ENCODE peak calls at places on chromosomes 12 and 14, in seven cellular contexts. One of them, this sample, is unnamed.

GRCh38 chr14:24818054-24818822 is 184.2 kb upstream of the GZMB start:
- DNase-seq in right lobe of liver: peak; percentile 65
- DNase-seq in mammary epithelial cell: peak; percentile 25
- DNase-seq in cardiac muscle cell: no peak
- DNase-seq in pancreas: peak; percentile 55
- DNase-seq in transverse colon: peak; percentile 41
- DNase-seq in psoas muscle: no peak
- DNase-seq in this sample: no peak

GRCh38 chr14:103597623-103598372 is 31.2 kb upstream of the KLC1 start:
- DNase-seq in cardiac muscle cell: no peak
- DNase-seq in transverse colon: no peak
- DNase-seq in mammary epithelial cell: peak; percentile 82
- DNase-seq in psoas muscle: peak; percentile 68
- DNase-seq in pancreas: no peak
- DNase-seq in right lobe of liver: no peak
- DNase-seq in this sample: no peak

GRCh38 chr14:74912111-74912510 is 10.9 kb downstream of the RPS6KL1 start:
- DNase-seq in right lobe of liver: no peak
- DNase-seq in psoas muscle: no peak
- DNase-seq in transverse colon: no peak
- DNase-seq in mammary epithelial cell: no peak
- DNase-seq in cardiac muscle cell: no peak
- DNase-seq in pancreas: no peak
- DNase-seq in this sample: no peak

GRCh38 chr12:124722871-124723270 is 140.8 kb downstream of the SCARB1 start:
- DNase-seq in psoas muscle: no peak
- DNase-seq in pancreas: no peak
- DNase-seq in cardiac muscle cell: no peak
- DNase-seq in right lobe of liver: no peak
- DNase-seq in transverse colon: no peak
- DNase-seq in mammary epithelial cell: peak; percentile 65
- DNase-seq in this sample: no peak

GRCh38 chr12:2243275-2243674 is 190.5 kb downstream of the CACNA1C start:
- DNase-seq in transverse colon: no peak
- DNase-seq in cardiac muscle cell: no peak
- DNase-seq in right lobe of liver: no peak
- DNase-seq in mammary epithelial cell: no peak
- DNase-seq in pancreas: no peak
- DNase-seq in psoas muscle: no peak
- DNase-seq in this sample: no peak

GRCh38 chr14:64646103-64646502 is 58.1 kb upstream of the PLEKHG3 start:
- DNase-seq in pancreas: no peak
- DNase-seq in cardiac muscle cell: no peak
- DNase-seq in transverse colon: no peak
- DNase-seq in right lobe of liver: no peak
- DNase-seq in psoas muscle: no peak
- DNase-seq in mammary epithelial cell: no peak
- DNase-seq in this sample: no peak

GRCh38 chr12:82174936-82175335 is 183.3 kb downstream of the CCDC59 start:
- DNase-seq in right lobe of liver: no peak
- DNase-seq in transverse colon: no peak
- DNase-seq in psoas muscle: no peak
- DNase-seq in cardiac muscle cell: no peak
- DNase-seq in mammary epithelial cell: no peak
- DNase-seq in pancreas: peak; percentile 5
- DNase-seq in this sample: no peak

GRCh38 chr14:77041837-77042557 is 13.5 kb upstream of the IRF2BPL start:
- DNase-seq in psoas muscle: peak; percentile 78
- DNase-seq in cardiac muscle cell: peak; percentile 8
- DNase-seq in transverse colon: peak; percentile 56
- DNase-seq in pancreas: peak; percentile 74
- DNase-seq in right lobe of liver: no peak
- DNase-seq in mammary epithelial cell: peak; percentile 86
- DNase-seq in this sample: peak; percentile 86

GRCh38 chr14:94050231-94050880 is 24.2 kb downstream of the OTUB2 start:
- DNase-seq in pancreas: no peak
- DNase-seq in psoas muscle: peak; percentile 47
- DNase-seq in right lobe of liver: peak; percentile 84
- DNase-seq in transverse colon: no peak
- DNase-seq in mammary epithelial cell: no peak
- DNase-seq in cardiac muscle cell: peak; percentile 89
- DNase-seq in this sample: peak; percentile 81

GRCh38 chr14:100584056-100585031 is 2.9 kb downstream of the BEGAIN start:
- DNase-seq in right lobe of liver: peak; percentile 23
- DNase-seq in pancreas: no peak
- DNase-seq in transverse colon: no peak
- DNase-seq in psoas muscle: peak; percentile 2
- DNase-seq in mammary epithelial cell: no peak
- DNase-seq in cardiac muscle cell: no peak
- DNase-seq in this sample: no peak

GRCh38 chr14:68111733-68112270 is 292.2 kb downstream of the RAD51B start:
- DNase-seq in psoas muscle: no peak
- DNase-seq in right lobe of liver: no peak
- DNase-seq in cardiac muscle cell: no peak
- DNase-seq in mammary epithelial cell: no peak
- DNase-seq in transverse colon: no peak
- DNase-seq in pancreas: no peak
- DNase-seq in this sample: no peak

GRCh38 chr14:100542619-100543205 is 44.5 kb downstream of the BEGAIN start:
- DNase-seq in pancreas: no peak
- DNase-seq in transverse colon: no peak
- DNase-seq in right lobe of liver: peak; percentile 36
- DNase-seq in psoas muscle: no peak
- DNase-seq in cardiac muscle cell: no peak
- DNase-seq in mammary epithelial cell: no peak
- DNase-seq in this sample: no peak

GRCh38 chr12:54173066-54173726 is 15.6 kb downstream of the SMUG1 start:
- DNase-seq in right lobe of liver: no peak
- DNase-seq in cardiac muscle cell: peak; percentile 61
- DNase-seq in mammary epithelial cell: peak; percentile 39
- DNase-seq in transverse colon: peak; percentile 38
- DNase-seq in pancreas: no peak
- DNase-seq in psoas muscle: peak; percentile 43
- DNase-seq in this sample: peak; percentile 32

GRCh38 chr12:85835810-85836715 is at the start of gene RASSF9:
- DNase-seq in cardiac muscle cell: no peak
- DNase-seq in transverse colon: peak; percentile 55
- DNase-seq in right lobe of liver: peak; percentile 56
- DNase-seq in psoas muscle: peak; percentile 58
- DNase-seq in pancreas: peak; percentile 58
- DNase-seq in mammary epithelial cell: peak; percentile 86
- DNase-seq in this sample: peak; percentile 55

GRCh38 chr12:3473844-3474243 is 17.2 kb upstream of the PRMT8 start:
- DNase-seq in pancreas: no peak
- DNase-seq in cardiac muscle cell: no peak
- DNase-seq in mammary epithelial cell: no peak
- DNase-seq in transverse colon: no peak
- DNase-seq in right lobe of liver: no peak
- DNase-seq in psoas muscle: no peak
- DNase-seq in this sample: no peak

GRCh38 chr12:80553316-80553715 is 109.3 kb downstream of the PTPRQ start:
- DNase-seq in cardiac muscle cell: no peak
- DNase-seq in pancreas: no peak
- DNase-seq in transverse colon: no peak
- DNase-seq in right lobe of liver: no peak
- DNase-seq in psoas muscle: no peak
- DNase-seq in mammary epithelial cell: peak; percentile 65
- DNase-seq in this sample: no peak

GRCh38 chr12:82359115-82359478 is 768 bp downstream of the METTL25 start:
- DNase-seq in right lobe of liver: peak; percentile 43
- DNase-seq in mammary epithelial cell: no peak
- DNase-seq in cardiac muscle cell: peak; percentile 30
- DNase-seq in pancreas: no peak
- DNase-seq in transverse colon: no peak
- DNase-seq in psoas muscle: no peak
- DNase-seq in this sample: peak; percentile 10

GRCh38 chr14:22650046-22650739 is 6.0 kb upstream of the OR6J1 start:
- DNase-seq in cardiac muscle cell: no peak
- DNase-seq in psoas muscle: no peak
- DNase-seq in mammary epithelial cell: no peak
- DNase-seq in transverse colon: no peak
- DNase-seq in pancreas: no peak
- DNase-seq in right lobe of liver: no peak
- DNase-seq in this sample: no peak

GRCh38 chr14:81886588-81886987 is 352.9 kb upstream of the SEL1L start:
- DNase-seq in cardiac muscle cell: no peak
- DNase-seq in psoas muscle: no peak
- DNase-seq in right lobe of liver: no peak
- DNase-seq in transverse colon: no peak
- DNase-seq in mammary epithelial cell: no peak
- DNase-seq in pancreas: no peak
- DNase-seq in this sample: no peak
- H3K9me3 ChIP-seq in cardiac muscle cell: no peaks in the 10 kb centered on the region
- H3K9me3 ChIP-seq in psoas muscle: no peaks in the 10 kb centered on the region
- H3K9me3 ChIP-seq in right lobe of liver: no peaks in the 10 kb centered on the region
- H3K9me3 ChIP-seq in transverse colon: no peaks in the 10 kb centered on the region
- H3K9me3 ChIP-seq in mammary epithelial cell: peaks cover 4% of the 10 kb centered on the region
- H3K9me3 ChIP-seq in pancreas: no peaks in the 10 kb centered on the region
- H3K9me3 ChIP-seq in this sample: no peaks in the 10 kb centered on the region

DNA sequence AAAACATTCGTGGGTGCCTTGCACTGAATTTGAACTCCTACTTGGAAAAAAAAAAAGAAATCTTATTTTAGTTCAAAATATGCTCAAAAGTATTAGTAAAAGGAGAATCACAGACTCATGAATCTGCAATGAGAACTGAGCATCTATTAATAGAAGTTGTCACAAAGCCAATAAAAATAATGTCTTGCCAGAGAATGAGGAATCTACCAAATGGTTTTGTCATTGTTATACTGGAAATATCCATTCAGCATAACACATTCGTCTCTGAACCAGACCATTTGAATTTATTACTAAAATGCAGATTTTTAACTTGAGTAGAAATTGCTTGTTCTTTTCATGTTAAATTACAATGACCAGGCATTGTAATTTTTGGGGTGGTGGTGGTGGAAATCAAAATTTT is 11.6 kb upstream of the PTPRB start:
- DNase-seq in transverse colon: no peak
- DNase-seq in psoas muscle: no peak
- DNase-seq in right lobe of liver: no peak
- DNase-seq in cardiac muscle cell: no peak
- DNase-seq in pancreas: no peak
- DNase-seq in mammary epithelial cell: peak; percentile 34
- DNase-seq in this sample: no peak
- H3K4me1 ChIP-seq in transverse colon: peaks cover 10% of the 10 kb centered on the region
- H3K4me1 ChIP-seq in psoas muscle: no peaks in the 10 kb centered on the region
- H3K4me1 ChIP-seq in right lobe of liver: no peaks in the 10 kb centered on the region
- H3K4me1 ChIP-seq in cardiac muscle cell: no peaks in the 10 kb centered on the region
- H3K4me1 ChIP-seq in pancreas: no peaks in the 10 kb centered on the region
- H3K4me1 ChIP-seq in mammary epithelial cell: peaks cover 47% of the 10 kb centered on the region
- H3K4me1 ChIP-seq in this sample: peaks cover 15% of the 10 kb centered on the region

GRCh38 chr14:29645117-29645516 is 282.5 kb downstream of the PRKD1 start:
- DNase-seq in pancreas: no peak
- DNase-seq in cardiac muscle cell: no peak
- DNase-seq in psoas muscle: no peak
- DNase-seq in mammary epithelial cell: no peak
- DNase-seq in transverse colon: no peak
- DNase-seq in right lobe of liver: no peak
- DNase-seq in this sample: no peak

GRCh38 chr14:29649170-29649569 is 278.5 kb downstream of the PRKD1 start:
- DNase-seq in mammary epithelial cell: no peak
- DNase-seq in psoas muscle: no peak
- DNase-seq in transverse colon: no peak
- DNase-seq in pancreas: no peak
- DNase-seq in cardiac muscle cell: no peak
- DNase-seq in right lobe of liver: no peak
- DNase-seq in this sample: no peak

GRCh38 chr14:29648045-29648444 is 279.6 kb downstream of the PRKD1 start:
- DNase-seq in cardiac muscle cell: peak; percentile 23
- DNase-seq in psoas muscle: no peak
- DNase-seq in transverse colon: no peak
- DNase-seq in right lobe of liver: no peak
- DNase-seq in pancreas: no peak
- DNase-seq in mammary epithelial cell: no peak
- DNase-seq in this sample: no peak

DNA sequence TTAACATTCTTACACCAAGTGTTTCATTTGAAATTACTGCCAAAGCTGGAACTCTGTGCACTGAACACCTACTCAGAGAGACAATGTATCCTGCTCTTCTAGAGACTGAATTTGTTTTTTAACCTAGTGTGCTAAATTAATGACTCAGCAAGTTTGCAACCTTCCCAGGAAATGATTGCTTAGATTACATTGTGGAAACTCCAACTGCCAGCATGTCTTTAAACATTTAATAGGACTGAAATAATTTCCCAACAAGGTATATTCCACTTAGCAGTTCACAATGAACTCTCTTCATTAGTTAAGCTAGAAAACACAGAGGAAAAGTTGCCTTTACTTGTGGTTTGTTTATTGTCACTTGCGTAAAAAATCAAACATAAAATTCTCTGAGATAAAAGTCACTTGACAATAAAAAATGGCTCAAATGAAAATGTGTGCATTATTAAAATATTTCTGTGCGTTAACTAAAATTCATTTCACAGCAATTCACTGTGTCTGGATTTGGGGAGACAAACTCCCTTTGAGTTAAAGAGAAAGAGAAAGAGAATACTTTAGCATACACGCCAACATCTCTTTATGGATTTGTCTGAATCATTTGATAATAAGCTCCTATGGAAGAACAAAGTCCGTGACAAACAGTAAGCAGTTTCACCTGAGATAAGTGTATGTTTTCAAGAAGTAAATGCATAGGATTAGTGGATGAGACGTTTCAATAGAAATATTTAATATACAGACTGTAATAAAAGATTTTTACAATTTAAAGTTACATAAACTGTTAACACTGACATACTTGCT is 284.0 kb downstream of the PRKD1 start:
- DNase-seq in right lobe of liver: no peak
- DNase-seq in transverse colon: no peak
- DNase-seq in pancreas: no peak
- DNase-seq in mammary epithelial cell: peak; percentile 16
- DNase-seq in psoas muscle: no peak
- DNase-seq in cardiac muscle cell: no peak
- DNase-seq in this sample: no peak
- H3K9me3 ChIP-seq in right lobe of liver: no peaks in the 10 kb centered on the region
- H3K9me3 ChIP-seq in transverse colon: peaks cover 20% of the 10 kb centered on the region
- H3K9me3 ChIP-seq in pancreas: no peaks in the 10 kb centered on the region
- H3K9me3 ChIP-seq in mammary epithelial cell: peaks cover 15% of the 10 kb centered on the region
- H3K9me3 ChIP-seq in psoas muscle: peaks cover 5% of the 10 kb centered on the region
- H3K9me3 ChIP-seq in cardiac muscle cell: no peaks in the 10 kb centered on the region
- H3K9me3 ChIP-seq in this sample: no peaks in the 10 kb centered on the region

GRCh38 chr14:99543985-99544384 is 60.0 kb downstream of the CCDC85C start:
- DNase-seq in cardiac muscle cell: no peak
- DNase-seq in right lobe of liver: no peak
- DNase-seq in transverse colon: no peak
- DNase-seq in mammary epithelial cell: no peak
- DNase-seq in pancreas: no peak
- DNase-seq in psoas muscle: no peak
- DNase-seq in this sample: peak; percentile 50

GRCh38 chr14:99541211-99541610 is 60.0 kb downstream of the CCNK start:
- DNase-seq in transverse colon: no peak
- DNase-seq in pancreas: no peak
- DNase-seq in psoas muscle: no peak
- DNase-seq in cardiac muscle cell: no peak
- DNase-seq in mammary epithelial cell: no peak
- DNase-seq in right lobe of liver: no peak
- DNase-seq in this sample: no peak

GRCh38 chr14:99543369-99543768 is 60.6 kb downstream of the CCDC85C start:
- DNase-seq in psoas muscle: no peak
- DNase-seq in pancreas: no peak
- DNase-seq in transverse colon: no peak
- DNase-seq in right lobe of liver: no peak
- DNase-seq in mammary epithelial cell: no peak
- DNase-seq in cardiac muscle cell: no peak
- DNase-seq in this sample: no peak

GRCh38 chr14:99541677-99542470 is 60.7 kb downstream of the CCNK start:
- DNase-seq in psoas muscle: no peak
- DNase-seq in transverse colon: no peak
- DNase-seq in cardiac muscle cell: no peak
- DNase-seq in pancreas: no peak
- DNase-seq in mammary epithelial cell: no peak
- DNase-seq in right lobe of liver: no peak
- DNase-seq in this sample: peak; percentile 71

GRCh38 chr14:99542566-99542965 is 61.4 kb downstream of the CCNK start:
- DNase-seq in psoas muscle: no peak
- DNase-seq in mammary epithelial cell: no peak
- DNase-seq in cardiac muscle cell: no peak
- DNase-seq in transverse colon: no peak
- DNase-seq in pancreas: no peak
- DNase-seq in right lobe of liver: no peak
- DNase-seq in this sample: no peak
- H3K4me1 ChIP-seq in psoas muscle: peaks cover 16% of the 10 kb centered on the region
- H3K4me1 ChIP-seq in mammary epithelial cell: peaks cover 19% of the 10 kb centered on the region
- H3K4me1 ChIP-seq in cardiac muscle cell: peaks cover 51% of the 10 kb centered on the region
- H3K4me1 ChIP-seq in transverse colon: peaks cover 28% of the 10 kb centered on the region
- H3K4me1 ChIP-seq in pancreas: peaks cover 11% of the 10 kb centered on the region
- H3K4me1 ChIP-seq in right lobe of liver: peaks cover 9% of the 10 kb centered on the region
- H3K4me1 ChIP-seq in this sample: peaks cover 43% of the 10 kb centered on the region

This sample was measured in adrenal gland.